ENCODE peak calls at places on chromosomes 7 and 10, in four cellular contexts. E is caudate nucleus, F is suprapubic skin, P is sigmoid colon. Z is an unnamed sample.
A peak's percentile ranks its signal among the peaks of the same experiment; 100 is the strongest.

GRCh38 chr7:139784643-139785042 is 6.8 kb upstream of the HIPK2 start:
- DNase-seq in P (no peak), F (no peak), E (no peak), Z (no peak)

GRCh38 chr7:143505845-143506244 is 28.2 kb downstream of the TAS2R41 start:
- DNase-seq in P (no peak), E (no peak), F (no peak), Z (no peak)

GRCh38 chr7:110675383-110676103 is 415.4 kb upstream of the LRRN3 start:
- DNase-seq in E (no peak), P (no peak), F (no peak), Z (no peak)

GRCh38 chr10:63173468-63174227 is 40.5 kb downstream of the NRBF2 start:
- DNase-seq in P (no peak), E (no peak), F (no peak), Z (no peak)

GRCh38 chr10:79335094-79335469 is 12.2 kb upstream of the PPIF start:
- DNase-seq in F (no peak), P (no peak), E (peak; percentile 42), Z (no peak)

GRCh38 chr10:6349846-6350245 is 147.1 kb downstream of the PFKFB3 start:
- DNase-seq in P (no peak), F (no peak), E (no peak), Z (no peak)

GRCh38 chr7:30281263-30281662 is 3.1 kb upstream of the ZNRF2 start:
- DNase-seq in E (no peak), F (no peak), P (no peak), Z (no peak)

GRCh38 chr10:118394557-118395194 is 52.6 kb upstream of the FAM204A start:
- DNase-seq in P (no peak), E (no peak), F (no peak), Z (no peak)

GRCh38 chr10:23395017-23395416 is 43.9 kb upstream of the OTUD1 start:
- DNase-seq in F (no peak), P (no peak), E (no peak), Z (no peak)

GRCh38 chr10:9331583-9332008 is 1277.1 kb downstream of the GATA3 start:
- DNase-seq in E (no peak), F (no peak), P (no peak), Z (no peak)

GRCh38 chr7:45035909-45036308 is 35.9 kb downstream of the CCM2 start:
- DNase-seq in F (no peak), P (no peak), E (no peak), Z (no peak)

GRCh38 chr7:37683263-37684120 is at the start of gene GPR141:
- DNase-seq in E (no peak), P (no peak), F (no peak), Z (no peak)

GRCh38 chr10:93199221-93199681 is 125.6 kb downstream of the CYP26A1 start:
- DNase-seq in E (no peak), F (no peak), P (peak; percentile 86), Z (no peak)

GRCh38 chr10:101614957-101615759 is 27.0 kb downstream of the DPCD start:
- DNase-seq in E (no peak), F (no peak), P (no peak), Z (no peak)

GRCh38 chr7:22660293-22660692 is 66.7 kb upstream of the IL6 start:
- DNase-seq in E (no peak), P (no peak), F (no peak), Z (no peak)

GRCh38 chr10:108567899-108568752 is 1355.2 kb downstream of the XPNPEP1 start:
- DNase-seq in E (no peak), F (no peak), P (no peak), Z (no peak)

GRCh38 chr10:102919237-102919959 is 1.3 kb downstream of the CNNM2 start:
- DNase-seq in P (peak; percentile 66), F (no peak), E (no peak), Z (no peak)

GRCh38 chr10:28314211-28314610 is 11.3 kb upstream of the MPP7 start:
- DNase-seq in F (no peak), E (no peak), P (no peak), Z (no peak)

GRCh38 chr7:148541891-148542504 is 48.6 kb upstream of the C7orf33 start:
- DNase-seq in E (no peak), P (no peak), F (no peak), Z (no peak)

GRCh38 chr7:122137291-122138077 is 6.6 kb downstream of the AASS start:
- DNase-seq in P (no peak), F (no peak), E (no peak), Z (no peak)
- H3K27ac ChIP-seq in P (no peak overlapping the region), F (no peak overlapping the region), E (no peak overlapping the region), Z (no peak overlapping the region)

GRCh38 chr7:77457779-77458178 is 41.6 kb upstream of the GSAP start:
- DNase-seq in P (no peak), F (no peak), E (no peak), Z (no peak)

GRCh38 chr7:77453531-77453930 is 37.4 kb upstream of the GSAP start:
- DNase-seq in P (no peak), F (no peak), E (no peak), Z (no peak)

GRCh38 chr7:77456711-77457110 is 40.6 kb upstream of the GSAP start:
- DNase-seq in E (no peak), F (no peak), P (no peak), Z (no peak)

GRCh38 chr7:77454802-77455201 is 38.7 kb upstream of the GSAP start:
- DNase-seq in P (no peak), F (no peak), E (no peak), Z (no peak)

GRCh38 chr7:77455334-77455733 is 39.2 kb upstream of the GSAP start:
- DNase-seq in F (no peak), P (no peak), E (no peak), Z (no peak)
- H3K27ac ChIP-seq in F (no peak overlapping the region), P (no peak overlapping the region), E (peak overlapping the region; percentile 31), Z (no peak overlapping the region)

DNA sequence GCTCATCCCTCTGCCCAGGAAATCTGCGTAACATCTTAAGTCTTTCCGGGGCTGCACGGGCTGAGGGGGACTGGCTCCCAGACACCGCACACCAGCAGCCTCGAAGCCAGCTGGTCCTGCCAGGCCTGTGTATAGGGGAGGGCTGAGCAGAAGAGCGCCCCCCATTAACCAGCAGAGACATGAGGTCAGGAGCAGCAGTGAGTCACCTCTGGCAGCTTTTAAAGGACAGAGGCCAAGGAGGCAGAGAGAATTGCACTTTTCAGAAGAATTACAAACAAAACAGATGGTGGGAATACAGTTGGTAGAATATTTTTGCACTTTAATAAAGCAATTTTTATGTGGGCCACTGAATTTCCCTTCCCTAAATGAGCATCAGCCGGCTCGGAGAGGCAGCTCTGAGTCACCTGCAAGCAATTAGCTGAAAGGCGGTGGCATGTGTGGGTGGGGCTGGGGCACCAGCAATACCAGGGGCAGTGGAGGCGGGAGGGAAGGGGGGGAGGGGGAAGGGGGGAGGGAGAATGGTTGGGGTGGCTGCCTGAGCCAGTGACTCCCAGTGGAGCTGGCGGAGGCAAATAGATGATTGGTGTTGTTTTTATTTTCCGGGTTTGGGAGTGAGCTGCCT is 39.1 kb downstream of the GOLGA7B start:
- DNase-seq in F (no peak), P (no peak), E (no peak), Z (no peak)
- H3K27ac ChIP-seq in F (peak overlapping the region; percentile 19), P (no peak overlapping the region), E (no peak overlapping the region), Z (no peak overlapping the region)

GRCh38 chr7:3757059-3757458 is 456.0 kb downstream of the SDK1 start:
- DNase-seq in P (no peak), F (no peak), E (no peak), Z (no peak)

GRCh38 chr7:3760696-3761095 is 459.6 kb downstream of the SDK1 start:
- DNase-seq in E (no peak), P (no peak), F (no peak), Z (no peak)

GRCh38 chr7:3753868-3754267 is 452.8 kb downstream of the SDK1 start:
- DNase-seq in P (no peak), F (no peak), E (no peak), Z (no peak)

DNA sequence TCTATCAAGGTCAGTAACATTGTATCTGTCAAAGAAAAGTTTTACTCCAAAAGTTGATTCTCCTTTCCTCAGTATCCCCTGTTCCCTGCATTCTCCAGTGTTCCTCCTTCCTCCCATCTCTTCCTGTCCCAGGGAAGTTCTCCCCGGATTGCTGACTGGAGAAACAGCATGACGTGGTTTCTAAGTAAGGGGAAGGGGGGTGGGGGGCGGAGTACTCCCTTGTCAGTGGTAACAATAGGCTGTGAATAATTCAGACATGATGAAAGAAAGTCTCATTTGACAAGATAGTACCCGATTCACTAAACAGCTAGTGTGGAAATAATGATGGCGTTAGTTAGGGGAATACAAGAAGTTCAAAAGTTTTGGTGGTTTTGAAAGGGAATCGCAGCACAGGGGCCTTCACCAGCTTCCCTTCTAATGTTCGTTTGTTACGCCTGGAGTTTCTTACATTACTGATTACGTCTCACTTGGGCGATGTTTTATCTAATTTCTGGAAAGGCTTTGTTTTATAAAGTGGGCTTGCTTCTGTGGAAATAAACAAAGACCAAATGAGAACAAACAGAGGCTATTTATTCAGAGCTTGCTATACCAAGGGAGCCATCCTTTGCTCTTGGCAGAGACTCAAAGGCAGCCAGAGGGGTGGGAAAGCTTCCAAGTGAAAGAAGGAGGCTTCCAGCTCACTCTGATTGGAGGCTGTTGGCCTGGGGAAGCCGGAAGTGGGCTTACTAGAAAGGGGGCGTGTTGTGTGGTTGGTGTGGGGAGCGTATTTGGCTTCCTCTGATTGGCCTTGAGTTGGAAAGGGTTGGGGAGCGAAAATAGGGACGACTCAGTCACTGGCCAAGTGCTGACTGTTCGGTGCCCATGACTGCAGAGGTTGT is 453.7 kb downstream of the SDK1 start:
- DNase-seq in E (no peak), P (peak; percentile 79), F (no peak), Z (no peak)
- H3K27ac ChIP-seq in E (peak overlapping the region; percentile 65), P (peak overlapping the region; percentile 68), F (no peak overlapping the region), Z (no peak overlapping the region)

GRCh38 chr10:11170993-11171416 is 153.3 kb downstream of the CELF2 start:
- DNase-seq in E (no peak), P (no peak), F (no peak), Z (no peak)
- H3K27ac ChIP-seq in E (peak overlapping the region; percentile 72), P (no peak overlapping the region), F (peak overlapping the region; percentile 44), Z (peak overlapping the region; percentile 92)

GRCh38 chr7:101991860-101992259 is 174.4 kb downstream of the CUX1 start:
- DNase-seq in F (no peak), P (no peak), E (no peak), Z (no peak)
- H3K27ac ChIP-seq in F (no peak overlapping the region), P (no peak overlapping the region), E (no peak overlapping the region), Z (no peak overlapping the region)

Z was measured in CD8-positive, alpha-beta memory T cell.